ENCODE peak calls at places on chromosomes 2 and 18, in ten cellular contexts. C is GM23248; R is NCI-H1694 treated with DMSO at 0.1 percent for 48 hours; S is activated CD4-positive, alpha-beta T cell treated with anti-CD3 and anti-CD28 coated beads for 36 hours; J is HFFc6; P is AG20443; W is mammary epithelial cell; D is hepatic stellate cell; M is right lobe of liver; T is non-pigmented ciliary epithelial cell. H is an unnamed sample.

GRCh38 chr2:154526234-154526633 is 172.3 kb upstream of the KCNJ3 start:
- DNase-seq in C (no peak), R (no peak), S (no peak), J (no peak), P (no peak), W (no peak), D (no peak), M (no peak), T (no peak), H (no peak)

GRCh38 chr2:179180242-179180641 is 84.4 kb downstream of the SESTD1 start:
- DNase-seq in C (no peak), R (no peak), S (no peak), J (no peak), P (no peak), W (no peak), D (no peak), M (no peak), T (no peak), H (no peak)

GRCh38 chr2:86002375-86002774 is 103.3 kb downstream of the POLR1A start:
- DNase-seq in C (no peak), R (no peak), S (no peak), J (no peak), P (no peak), W (no peak), D (no peak), M (peak; percentile 23), T (no peak), H (no peak)

GRCh38 chr2:42922790-42923631 is 130.6 kb upstream of the HAAO start:
- DNase-seq in C (peak; percentile 98), R (no peak), S (no peak), J (peak; percentile 86), P (peak; percentile 90), W (peak; percentile 66), D (peak; percentile 87), M (no peak), T (peak; percentile 58), H (no peak)

GRCh38 chr2:120334068-120334467 is 11.9 kb upstream of the INHBB start:
- DNase-seq in C (no peak), R (no peak), S (no peak), J (no peak), P (no peak), W (no peak), D (no peak), M (no peak), T (no peak), H (no peak)

GRCh38 chr2:160751021-160751420 is 257.4 kb upstream of the RBMS1 start:
- DNase-seq in C (peak; percentile 72), R (no peak), S (no peak), J (peak; percentile 36), P (peak; percentile 27), W (peak; percentile 82), D (no peak), M (no peak), T (no peak), H (no peak)

GRCh38 chr2:88283886-88284511 is 113.9 kb downstream of the THNSL2 start:
- DNase-seq in C (no peak), R (no peak), S (no peak), J (no peak), P (no peak), W (no peak), D (no peak), M (no peak), T (no peak), H (no peak)

GRCh38 chr2:233329489-233330135 is 22.0 kb downstream of the SAG start:
- DNase-seq in C (peak; percentile 9), R (peak; percentile 73), S (no peak), J (no peak), P (no peak), W (no peak), D (no peak), M (no peak), T (no peak), H (no peak)

GRCh38 chr18:69648486-69648885 is 247.8 kb downstream of the DOK6 start:
- DNase-seq in C (no peak), R (no peak), S (no peak), J (no peak), P (no peak), W (no peak), D (no peak), M (no peak), T (no peak), H (no peak)

GRCh38 chr18:653512-653911 is 3.9 kb upstream of the TYMS start:
- DNase-seq in C (no peak), R (no peak), S (no peak), J (no peak), P (no peak), W (no peak), D (no peak), M (no peak), T (no peak), H (no peak)

GRCh38 chr18:40380657-40381441 is 1574.2 kb upstream of the PIK3C3 start:
- DNase-seq in C (peak; percentile 74), R (no peak), S (no peak), J (peak; percentile 0), P (peak; percentile 9), W (peak; percentile 40), D (no peak), M (no peak), T (no peak), H (no peak)

H was measured in cerebellum.